ENCODE peak calls at places on chromosome 18, in eight cellular contexts. N is upper lobe of right lung, R is bronchial epithelial cell, P is A549, G is fibroblast of lung, Q is cardiac fibroblast, S is aorta, O is lower leg skin. Z is an unnamed sample.

GRCh38 chr18:32470713-32471633 is at the start of gene GAREM1:
- DNase-seq in N (peak), R (peak), P (peak), G (peak), Q (peak), S (peak), O (peak), Z (peak)

GRCh38 chr18:61738488-61738887 is 154.3 kb downstream of the RNF152 start:
- DNase-seq in N (no peak), R (peak), P (no peak), G (peak), Q (peak), S (no peak), O (peak), Z (no peak)

GRCh38 chr18:58005036-58005435 is 39.0 kb upstream of the NEDD4L start:
- DNase-seq in N (no peak), R (peak), P (peak), G (peak), Q (peak), S (no peak), O (no peak), Z (peak)

GRCh38 chr18:24461996-24462395 is 1.6 kb downstream of the HRH4 start:
- DNase-seq in N (no peak), R (no peak), P (no peak), G (no peak), Q (no peak), S (no peak), O (no peak), Z (no peak)

GRCh38 chr18:79546781-79547272 is 132.8 kb upstream of the CTDP1 start:
- DNase-seq in N (peak), R (no peak), P (no peak), G (no peak), Q (no peak), S (peak), O (no peak), Z (no peak)

GRCh38 chr18:13446581-13447470 is 228.3 kb downstream of the LDLRAD4 start:
- DNase-seq in N (no peak), R (no peak), P (peak), G (no peak), Q (no peak), S (no peak), O (no peak), Z (no peak)

GRCh38 chr18:76414936-76415621 is 80.0 kb downstream of the ZNF516 start:
- DNase-seq in N (no peak), R (no peak), P (no peak), G (no peak), Q (no peak), S (peak), O (no peak), Z (no peak)

GRCh38 chr18:69528439-69528838 is 127.8 kb downstream of the DOK6 start:
- DNase-seq in N (no peak), R (no peak), P (no peak), G (peak), Q (peak), S (no peak), O (no peak), Z (no peak)

GRCh38 chr18:63882333-63883141 is 5.0 kb upstream of the SERPINB2 start:
- DNase-seq in N (no peak), R (peak), P (peak), G (peak), Q (peak), S (no peak), O (peak), Z (peak)

GRCh38 chr18:75071866-75072671 is 136.9 kb downstream of the PTGR3 start:
- DNase-seq in N (peak), R (no peak), P (no peak), G (no peak), Q (no peak), S (no peak), O (no peak), Z (no peak)

GRCh38 chr18:13791181-13791580 is 32.8 kb upstream of the MC5R start:
- DNase-seq in N (no peak), R (peak), P (peak), G (peak), Q (no peak), S (no peak), O (no peak), Z (no peak)

GRCh38 chr18:76431437-76432273 is 63.4 kb downstream of the ZNF516 start:
- DNase-seq in N (no peak), R (no peak), P (no peak), G (no peak), Q (no peak), S (no peak), O (no peak), Z (no peak)

GRCh38 chr18:35616074-35616473 is 34.5 kb downstream of the GALNT1 start:
- DNase-seq in N (no peak), R (peak), P (no peak), G (no peak), Q (no peak), S (no peak), O (no peak), Z (no peak)

GRCh38 chr18:30512872-30513271 is 529.7 kb downstream of the DSC3 start:
- DNase-seq in N (no peak), R (no peak), P (no peak), G (no peak), Q (no peak), S (no peak), O (no peak), Z (no peak)

GRCh38 chr18:8614875-8615274 is 5.6 kb downstream of the RAB12 start:
- DNase-seq in N (no peak), R (no peak), P (no peak), G (no peak), Q (no peak), S (no peak), O (no peak), Z (no peak)

GRCh38 chr18:2218101-2218500 is 353.2 kb downstream of the METTL4 start:
- DNase-seq in N (no peak), R (no peak), P (no peak), G (no peak), Q (no peak), S (no peak), O (no peak), Z (no peak)

GRCh38 chr18:80200932-80201672 is 46.2 kb downstream of the PARD6G start:
- DNase-seq in N (peak), R (no peak), P (no peak), G (no peak), Q (no peak), S (no peak), O (peak), Z (no peak)

GRCh38 chr18:24198461-24198860 is 59.6 kb downstream of the CABYR start:
- DNase-seq in N (peak), R (no peak), P (no peak), G (no peak), Q (no peak), S (no peak), O (no peak), Z (no peak)

GRCh38 chr18:27430595-27430994 is 245.5 kb upstream of the CHST9 start:
- DNase-seq in N (no peak), R (no peak), P (no peak), G (no peak), Q (no peak), S (no peak), O (no peak), Z (no peak)

GRCh38 chr18:61272793-61273192 is 60.4 kb upstream of the CDH20 start:
- DNase-seq in N (no peak), R (no peak), P (no peak), G (no peak), Q (no peak), S (no peak), O (no peak), Z (no peak)

GRCh38 chr18:55607763-55608162 is 19.8 kb upstream of the TCF4 start:
- DNase-seq in N (no peak), R (no peak), P (no peak), G (no peak), Q (no peak), S (no peak), O (no peak), Z (no peak)

GRCh38 chr18:58224425-58224750 is 180.4 kb downstream of the NEDD4L start:
- DNase-seq in N (no peak), R (no peak), P (no peak), G (no peak), Q (no peak), S (no peak), O (no peak), Z (no peak)

GRCh38 chr18:75213610-75214009 is 3.0 kb downstream of the TSHZ1 start:
- DNase-seq in N (no peak), R (peak), P (no peak), G (peak), Q (peak), S (no peak), O (no peak), Z (no peak)

GRCh38 chr18:362914-363295 is 95.1 kb upstream of the THOC1 start:
- DNase-seq in N (no peak), R (no peak), P (no peak), G (no peak), Q (peak), S (no peak), O (no peak), Z (no peak)

GRCh38 chr18:2964349-2965010 is 48.5 kb downstream of the LPIN2 start:
- DNase-seq in N (no peak), R (no peak), P (no peak), G (no peak), Q (no peak), S (no peak), O (no peak), Z (no peak)

GRCh38 chr18:34342960-34343359 is 118.2 kb upstream of the NOL4 start:
- DNase-seq in N (no peak), R (peak), P (no peak), G (peak), Q (no peak), S (no peak), O (no peak), Z (peak)

GRCh38 chr18:56351911-56352502 is 286.4 kb downstream of the TXNL1 start:
- DNase-seq in N (no peak), R (peak), P (no peak), G (no peak), Q (no peak), S (no peak), O (no peak), Z (no peak)

GRCh38 chr18:2547477-2548087 is 23.7 kb downstream of the METTL4 start:
- DNase-seq in N (no peak), R (peak), P (peak), G (peak), Q (peak), S (no peak), O (no peak), Z (no peak)

GRCh38 chr18:44789704-44790103 is 109.0 kb downstream of the SETBP1 start:
- DNase-seq in N (no peak), R (peak), P (peak), G (no peak), Q (peak), S (no peak), O (no peak), Z (no peak)

GRCh38 chr18:3920832-3921231 is 470.9 kb downstream of the TGIF1 start:
- DNase-seq in N (no peak), R (no peak), P (no peak), G (peak), Q (no peak), S (no peak), O (no peak), Z (no peak)

GRCh38 chr18:75830848-75831247 is 403.3 kb upstream of the SMIM21 start:
- DNase-seq in N (no peak), R (no peak), P (no peak), G (no peak), Q (no peak), S (no peak), O (no peak), Z (no peak)

GRCh38 chr18:7601249-7601620 is 34.1 kb downstream of the PTPRM start:
- DNase-seq in N (no peak), R (peak), P (no peak), G (no peak), Q (peak), S (no peak), O (no peak), Z (peak)

GRCh38 chr18:56461151-56461550 is 177.2 kb downstream of the TXNL1 start:
- DNase-seq in N (no peak), R (peak), P (no peak), G (no peak), Q (no peak), S (no peak), O (no peak), Z (no peak)

GRCh38 chr18:27005589-27005988 is 140.1 kb upstream of the AQP4 start:
- DNase-seq in N (no peak), R (peak), P (peak), G (no peak), Q (peak), S (no peak), O (no peak), Z (no peak)

GRCh38 chr18:76941284-76941683 is 118.9 kb downstream of the ZNF236 start:
- DNase-seq in N (no peak), R (no peak), P (no peak), G (no peak), Q (no peak), S (peak), O (no peak), Z (no peak)

GRCh38 chr18:69795785-69796184 is 151.9 kb downstream of the CD226 start:
- DNase-seq in N (no peak), R (peak), P (no peak), G (no peak), Q (no peak), S (no peak), O (no peak), Z (no peak)

DNA sequence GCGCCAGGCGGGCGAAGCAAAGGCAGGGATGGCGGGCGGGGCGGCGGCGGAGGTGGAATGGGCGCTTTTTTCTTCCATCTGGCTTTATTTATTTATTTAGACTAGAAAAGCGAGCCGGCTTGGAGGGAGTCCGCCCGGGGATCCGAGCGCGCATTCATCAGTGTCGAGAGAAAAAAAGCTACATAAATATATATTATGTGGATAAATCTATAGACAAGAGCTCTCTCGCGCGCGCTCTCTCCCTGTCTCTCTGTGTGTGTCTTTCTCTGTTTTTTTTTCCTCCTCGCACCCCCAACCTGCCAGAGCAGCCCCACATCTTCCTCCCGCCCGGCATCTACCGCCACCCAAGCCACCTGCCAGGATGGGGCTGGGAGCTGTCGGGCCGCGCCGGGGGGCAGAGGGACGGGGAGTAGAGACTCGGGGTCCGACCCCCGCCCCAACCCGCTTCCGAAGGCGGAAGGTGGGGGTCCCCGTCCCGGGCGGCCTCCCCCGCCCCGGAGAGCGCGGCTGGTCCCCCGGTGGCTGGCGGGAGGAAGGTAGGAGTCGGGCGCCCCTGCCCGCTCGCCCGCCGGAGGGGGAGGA is 972 bp upstream of the CELF4 start:
- DNase-seq in N (peak), R (no peak), P (no peak), G (no peak), Q (no peak), S (no peak), O (no peak), Z (no peak)
- H3K4me3 ChIP-seq in N (peak), R (peak), P (peak), G (peak), Q (peak), S (peak), O (peak), Z (peak)

GRCh38 chr18:29157057-29157780 is 980.3 kb upstream of the CDH2 start:
- DNase-seq in N (no peak), R (peak), P (peak), G (no peak), Q (no peak), S (no peak), O (no peak), Z (no peak)
- H3K4me3 ChIP-seq in N (no peak), R (peak), P (no peak), G (no peak), Q (no peak), S (no peak), O (no peak), Z (no peak)

GRCh38 chr18:6558770-6559169 is 144.1 kb upstream of the L3MBTL4 start:
- DNase-seq in N (no peak), R (no peak), P (no peak), G (no peak), Q (no peak), S (no peak), O (no peak), Z (no peak)

GRCh38 chr18:6557052-6557451 is 142.3 kb upstream of the L3MBTL4 start:
- DNase-seq in N (no peak), R (no peak), P (no peak), G (no peak), Q (no peak), S (no peak), O (no peak), Z (no peak)

GRCh38 chr18:6547476-6547875 is 132.8 kb upstream of the L3MBTL4 start:
- DNase-seq in N (no peak), R (peak), P (no peak), G (no peak), Q (no peak), S (no peak), O (no peak), Z (no peak)

GRCh38 chr18:6557470-6558245 is 142.9 kb upstream of the L3MBTL4 start:
- DNase-seq in N (no peak), R (no peak), P (no peak), G (no peak), Q (no peak), S (no peak), O (peak), Z (no peak)

DNA sequence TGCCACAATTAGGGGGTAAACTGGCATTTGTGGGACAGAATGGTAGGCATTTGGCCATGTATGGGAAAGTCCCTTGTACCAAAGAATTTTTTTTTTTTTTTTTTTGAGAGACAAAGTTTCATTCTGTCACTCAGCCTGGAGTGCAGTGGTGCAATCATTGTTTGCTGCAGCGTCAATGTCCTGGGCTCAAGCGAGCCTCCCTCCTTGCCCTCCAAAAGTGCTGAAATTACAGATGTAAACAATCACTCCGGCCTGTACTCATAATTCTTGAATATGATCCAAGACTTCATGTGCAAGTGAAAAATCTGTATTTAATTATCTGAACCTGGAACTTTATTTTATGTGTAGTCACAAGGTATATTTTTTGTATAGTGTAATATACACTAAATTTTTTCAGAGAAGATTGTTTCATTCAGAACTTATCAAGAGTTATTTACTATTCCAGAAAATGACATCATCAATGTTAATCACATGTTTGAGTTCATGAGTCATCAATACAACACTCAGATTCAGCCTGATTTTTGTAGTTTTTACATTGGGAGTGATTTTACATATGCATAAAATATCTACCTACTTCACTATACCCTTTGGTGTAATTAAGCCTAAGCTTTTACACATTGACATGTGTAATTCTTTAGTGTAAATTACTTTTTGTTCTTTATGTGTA is 138.7 kb upstream of the L3MBTL4 start:
- DNase-seq in N (no peak), R (peak), P (no peak), G (peak), Q (peak), S (no peak), O (no peak), Z (no peak)
- H3K4me3 ChIP-seq in N (no peak), R (no peak), P (no peak), G (no peak), Q (no peak), S (no peak), O (no peak), Z (no peak)

DNA sequence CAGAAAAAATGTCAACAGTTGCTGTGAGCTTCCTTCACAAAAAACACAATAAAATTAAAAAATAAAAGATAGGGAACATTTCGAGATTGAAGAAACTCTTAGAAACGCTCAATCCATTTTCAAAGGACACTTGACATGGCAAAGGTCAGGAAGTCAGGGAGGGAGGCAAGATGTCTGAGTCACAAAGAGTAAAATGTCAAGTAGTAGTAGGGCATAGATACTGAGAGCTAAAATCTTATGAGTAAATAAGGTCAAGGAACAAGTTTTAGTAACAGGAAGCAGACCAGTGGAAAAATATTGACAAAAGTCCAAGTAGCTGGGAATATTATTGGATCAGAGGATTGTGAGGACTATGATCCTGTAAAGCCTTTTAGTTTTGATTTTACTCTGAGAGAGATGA is 495.6 kb downstream of the TMX3 start:
- DNase-seq in N (no peak), R (no peak), P (no peak), G (no peak), Q (peak), S (no peak), O (no peak), Z (no peak)
- H3K4me3 ChIP-seq in N (no peak), R (no peak), P (no peak), G (no peak), Q (no peak), S (no peak), O (no peak), Z (no peak)

GRCh38 chr18:29163596-29163995 is 986.7 kb upstream of the CDH2 start:
- DNase-seq in N (no peak), R (no peak), P (no peak), G (no peak), Q (no peak), S (no peak), O (no peak), Z (no peak)

GRCh38 chr18:29161429-29161828 is 984.5 kb upstream of the CDH2 start:
- DNase-seq in N (no peak), R (peak), P (no peak), G (no peak), Q (no peak), S (no peak), O (no peak), Z (no peak)

GRCh38 chr18:29164020-29164706 is 987.2 kb upstream of the CDH2 start:
- DNase-seq in N (no peak), R (peak), P (peak), G (peak), Q (peak), S (no peak), O (no peak), Z (peak)

GRCh38 chr18:29169599-29169998 is 992.7 kb upstream of the CDH2 start:
- DNase-seq in N (no peak), R (no peak), P (no peak), G (no peak), Q (no peak), S (no peak), O (no peak), Z (no peak)

GRCh38 chr18:29164993-29165599 is 988.2 kb upstream of the CDH2 start:
- DNase-seq in N (no peak), R (peak), P (peak), G (peak), Q (peak), S (no peak), O (no peak), Z (peak)
- H3K4me3 ChIP-seq in N (no peak), R (no peak), P (no peak), G (no peak), Q (no peak), S (no peak), O (no peak), Z (no peak)

GRCh38 chr18:42087876-42088275 is 132.8 kb downstream of the PIK3C3 start:
- DNase-seq in N (no peak), R (no peak), P (no peak), G (no peak), Q (no peak), S (no peak), O (no peak), Z (no peak)

GRCh38 chr18:42087195-42087594 is 132.2 kb downstream of the PIK3C3 start:
- DNase-seq in N (no peak), R (no peak), P (no peak), G (no peak), Q (no peak), S (no peak), O (no peak), Z (no peak)

GRCh38 chr18:42082415-42083234 is 127.6 kb downstream of the PIK3C3 start:
- DNase-seq in N (no peak), R (no peak), P (no peak), G (no peak), Q (no peak), S (no peak), O (no peak), Z (no peak)

GRCh38 chr18:42086288-42086687 is 131.3 kb downstream of the PIK3C3 start:
- DNase-seq in N (no peak), R (peak), P (no peak), G (peak), Q (no peak), S (no peak), O (no peak), Z (no peak)
- H3K4me3 ChIP-seq in N (no peak), R (no peak), P (no peak), G (no peak), Q (no peak), S (no peak), O (no peak), Z (no peak)

Z was measured in kidney epithelial cell.